ENCODE peak calls at places on chromosomes 3 and 15, in four cellular contexts. S is heart right ventricle, Y is endothelial cell, Q is ureter. G is an unnamed sample.

GRCh38 chr15:60928210-60928609 is 300.9 kb downstream of the RORA start:
- DNase-seq in S (no peak), Q (no peak), Y (no peak), G (no peak)

GRCh38 chr3:141412087-141412935 is 44.0 kb downstream of the ZBTB38 start:
- DNase-seq in Q (peak), S (no peak), Y (no peak), G (peak)

GRCh38 chr3:170585937-170586310 is at the start of gene SLC7A14:
- DNase-seq in Q (no peak), S (no peak), Y (no peak), G (no peak)

GRCh38 chr3:88986834-88987233 is 120.6 kb upstream of the EPHA3 start:
- DNase-seq in Q (no peak), S (no peak), Y (no peak), G (no peak)

GRCh38 chr3:52240059-52240885 is 1.3 kb upstream of the TWF2 start:
- DNase-seq in Q (peak), Y (peak), S (no peak), G (no peak)

GRCh38 chr3:147298511-147298982 is 107.8 kb downstream of the ZIC4 start:
- DNase-seq in Q (no peak), S (no peak), Y (no peak), G (no peak)

GRCh38 chr15:28911295-28911979 is 25.7 kb downstream of the APBA2 start:
- DNase-seq in S (no peak), Q (no peak), Y (no peak), G (no peak)

GRCh38 chr3:4681301-4681700 is 188.2 kb downstream of the ITPR1 start:
- DNase-seq in S (no peak), Y (no peak), Q (no peak), G (no peak)

GRCh38 chr3:105173972-105174371 is 192.7 kb upstream of the ALCAM start:
- DNase-seq in Q (no peak), Y (no peak), S (no peak), G (no peak)

GRCh38 chr15:37148714-37149113 is 48.4 kb upstream of the MEIS2 start:
- DNase-seq in Y (no peak), S (no peak), Q (no peak), G (no peak)

GRCh38 chr3:16316847-16317560 is 52.0 kb downstream of the OXNAD1 start:
- DNase-seq in Q (no peak), S (no peak), Y (no peak), G (no peak)

GRCh38 chr3:128734523-128735189 is 8.7 kb downstream of the RAB7A start:
- DNase-seq in S (no peak), Q (no peak), Y (no peak), G (no peak)

GRCh38 chr3:139308156-139309017 is 35.4 kb upstream of the MRPS22 start:
- DNase-seq in Q (no peak), S (no peak), Y (no peak), G (no peak)

GRCh38 chr3:59464187-59464586 is 414.4 kb upstream of the CFAP20DC start:
- DNase-seq in Y (no peak), Q (no peak), S (no peak), G (no peak)

GRCh38 chr3:176347424-176348146 is 849.7 kb downstream of the TBL1XR1 start:
- DNase-seq in Q (no peak), Y (no peak), S (no peak), G (no peak)

GRCh38 chr15:55357774-55358173 is 38.8 kb downstream of the PIGB start:
- DNase-seq in Q (no peak), Y (no peak), S (no peak), G (no peak)

GRCh38 chr3:59798372-59799086 is 748.7 kb upstream of the CFAP20DC start:
- DNase-seq in Y (no peak), Q (no peak), S (no peak), G (no peak)

GRCh38 chr3:63228677-63229076 is 49.4 kb upstream of the SYNPR start:
- DNase-seq in S (no peak), Y (peak), Q (no peak), G (no peak)

GRCh38 chr15:42149493-42150245 is 6.8 kb downstream of the PLA2G4F start:
- DNase-seq in Q (no peak), S (no peak), Y (no peak), G (no peak)

GRCh38 chr3:132983143-132983770 is 54.9 kb upstream of the TMEM108 start:
- DNase-seq in Y (no peak), Q (no peak), S (no peak), G (no peak)

GRCh38 chr15:27271258-27271657 is 300.3 kb downstream of the GABRG3 start:
- DNase-seq in S (no peak), Q (no peak), Y (no peak), G (no peak)

GRCh38 chr15:85748729-85749128 is 46.0 kb downstream of the KLHL25 start:
- DNase-seq in Y (no peak), S (no peak), Q (no peak), G (no peak)

GRCh38 chr3:27638604-27639003 is 83.5 kb downstream of the EOMES start:
- DNase-seq in S (no peak), Y (no peak), Q (no peak), G (no peak)

G was measured in heart left ventricle.